ENCODE peak calls at places on chromosomes 3 and 15, in five cellular contexts. M is breast epithelium; Q is AG04450; J is body of pancreas; O is CD4-positive, alpha-beta T cell. C is an unnamed sample.

GRCh38 chr15:25090073-25090733 is 135.4 kb downstream of the SNRPN start:
- DNase-seq in M (no peak), Q (no peak), J (no peak), O (no peak), C (no peak)

GRCh38 chr15:60070838-60071493 is 66.9 kb downstream of the FOXB1 start:
- DNase-seq in M (no peak), Q (peak; percentile 55), J (no peak), O (no peak), C (no peak)

GRCh38 chr15:91857772-91858171 is 4.3 kb downstream of the SLCO3A1 start:
- DNase-seq in M (no peak), Q (no peak), J (no peak), O (no peak), C (no peak)

GRCh38 chr3:123636431-123636841 is 51.6 kb upstream of the HACD2 start:
- DNase-seq in M (no peak), Q (no peak), J (peak; percentile 95), O (no peak), C (no peak)

GRCh38 chr3:134087046-134087974 is 57.6 kb upstream of the SLCO2A1 start:
- DNase-seq in M (no peak), Q (no peak), J (no peak), O (no peak), C (no peak)

GRCh38 chr3:113439576-113439975 is 1.7 kb downstream of the CFAP44 start:
- DNase-seq in M (no peak), Q (no peak), J (no peak), O (no peak), C (no peak)

GRCh38 chr15:55916666-55917409 is 76.6 kb downstream of the NEDD4 start:
- DNase-seq in M (no peak), Q (peak; percentile 67), J (no peak), O (no peak), C (no peak)

GRCh38 chr15:67977690-67978089 is 76.4 kb upstream of the PIAS1 start:
- DNase-seq in M (no peak), Q (no peak), J (no peak), O (no peak), C (no peak)

GRCh38 chr3:70982274-70982673 is 601.3 kb downstream of the FOXP1 start:
- DNase-seq in M (no peak), Q (no peak), J (no peak), O (no peak), C (no peak)

GRCh38 chr3:173403376-173403775 is 5.8 kb downstream of the NLGN1 start:
- DNase-seq in M (no peak), Q (no peak), J (no peak), O (no peak), C (no peak)

GRCh38 chr15:53256457-53256856 is 466.3 kb upstream of the ONECUT1 start:
- DNase-seq in M (no peak), Q (no peak), J (no peak), O (no peak), C (no peak)

GRCh38 chr3:173708191-173708590 is 310.6 kb downstream of the NLGN1 start:
- DNase-seq in M (no peak), Q (no peak), J (no peak), O (no peak), C (no peak)

GRCh38 chr3:135992072-135992471 is 26.5 kb downstream of the PPP2R3A start:
- DNase-seq in M (no peak), Q (peak; percentile 53), J (no peak), O (no peak), C (no peak)

GRCh38 chr3:12489832-12490231 is 5.6 kb downstream of the TSEN2 start:
- DNase-seq in M (no peak), Q (no peak), J (no peak), O (no peak), C (no peak)
- TF ChIP-seq CTCF in M (no peak), Q (no peak), J (no peak), O (no peak), C (no peak)

GRCh38 chr15:32994810-32995424 is 199.6 kb downstream of the FMN1 start:
- DNase-seq in M (no peak), Q (no peak), J (no peak), O (no peak), C (no peak)

GRCh38 chr15:32990071-32990470 is 204.4 kb downstream of the FMN1 start:
- DNase-seq in M (no peak), Q (no peak), J (no peak), O (no peak), C (no peak)

GRCh38 chr15:32998182-32998581 is 196.3 kb downstream of the FMN1 start:
- DNase-seq in M (no peak), Q (no peak), J (no peak), O (no peak), C (no peak)

GRCh38 chr15:32991544-32992192 is 202.8 kb downstream of the FMN1 start:
- DNase-seq in M (no peak), Q (no peak), J (no peak), O (no peak), C (no peak)

DNA sequence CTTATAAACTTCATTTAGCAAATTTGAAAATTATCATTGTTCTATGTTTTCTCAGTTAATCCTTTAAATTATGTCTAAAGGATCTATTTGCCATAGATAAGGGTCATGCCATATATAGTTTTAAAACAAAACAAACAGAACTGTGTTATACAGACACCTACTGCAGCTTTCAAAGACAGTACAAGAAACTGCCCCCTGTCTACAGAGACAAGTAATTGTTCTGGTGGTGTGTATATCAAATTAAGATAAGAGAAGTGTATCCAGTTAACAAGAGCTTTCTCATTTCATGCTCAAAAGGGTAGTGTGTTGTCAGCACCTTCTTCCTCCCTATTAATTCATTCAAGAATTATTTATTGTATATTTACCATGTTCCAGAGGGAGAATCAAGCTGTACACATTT is 201.2 kb downstream of the FMN1 start:
- DNase-seq in M (no peak), Q (no peak), J (no peak), O (no peak), C (no peak)
- TF ChIP-seq CTCF in M (no peak), Q (peak; percentile 50), J (no peak), O (no peak), C (no peak)

DNA sequence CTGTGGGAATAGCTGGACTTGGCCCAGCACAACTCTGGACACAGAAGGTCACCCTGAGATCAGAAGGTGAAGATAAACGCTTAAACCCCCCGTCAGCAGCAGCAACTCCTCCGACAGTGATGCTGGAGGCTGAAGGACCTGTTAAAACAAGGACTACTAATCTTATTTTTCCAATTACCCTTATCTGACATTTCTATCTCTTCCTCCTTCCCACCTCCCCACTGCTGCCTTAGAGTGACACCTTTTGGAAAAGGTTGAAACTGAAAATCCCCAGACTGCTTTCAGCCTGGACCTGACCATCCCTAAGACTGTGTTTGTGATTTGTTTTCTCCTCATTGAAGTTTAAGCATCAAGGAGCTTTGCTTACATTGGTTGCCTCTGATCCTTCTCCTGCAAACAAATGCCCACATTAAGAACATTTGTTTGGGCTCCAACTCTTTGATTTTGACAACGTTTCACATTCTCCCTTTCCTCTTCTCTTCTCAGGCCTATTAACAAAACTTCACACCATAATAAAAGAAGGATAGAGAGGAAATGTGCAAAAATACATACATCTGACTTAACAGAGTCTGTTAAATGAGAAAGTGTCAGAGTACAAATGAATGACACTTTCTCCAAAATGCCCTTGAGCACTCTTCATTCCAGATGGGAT is 410.6 kb upstream of the WNT5A start:
- DNase-seq in M (no peak), Q (no peak), J (peak; percentile 15), O (no peak), C (no peak)
- TF ChIP-seq CTCF in M (no peak), Q (peak; percentile 62), J (peak; percentile 21), O (no peak), C (peak; percentile 48)

GRCh38 chr3:38051131-38051530 is 12.1 kb downstream of the DLEC1 start:
- DNase-seq in M (no peak), Q (no peak), J (no peak), O (no peak), C (no peak)
- TF ChIP-seq CTCF in M (no peak), Q (no peak), J (no peak), O (no peak), C (no peak)

GRCh38 chr3:192409838-192410683 is 317.3 kb downstream of the FGF12 start:
- DNase-seq in M (no peak), Q (no peak), J (no peak), O (no peak), C (no peak)

GRCh38 chr3:192410684-192410960 is 316.7 kb downstream of the FGF12 start:
- DNase-seq in M (no peak), Q (no peak), J (no peak), O (no peak), C (no peak)

GRCh38 chr3:192408721-192409151 is 318.6 kb downstream of the FGF12 start:
- DNase-seq in M (no peak), Q (no peak), J (no peak), O (no peak), C (no peak)

GRCh38 chr3:192409203-192409837 is 318.0 kb downstream of the FGF12 start:
- DNase-seq in M (no peak), Q (no peak), J (peak; percentile 23), O (no peak), C (peak; percentile 65)

GRCh38 chr3:192408007-192408655 is 319.2 kb downstream of the FGF12 start:
- DNase-seq in M (no peak), Q (no peak), J (no peak), O (no peak), C (peak; percentile 60)
- TF ChIP-seq CTCF in M (no peak), Q (no peak), J (no peak), O (no peak), C (no peak)

GRCh38 chr15:62021991-62022600 is 38.2 kb downstream of the VPS13C start:
- DNase-seq in M (no peak), Q (no peak), J (no peak), O (no peak), C (no peak)
- TF ChIP-seq CTCF in M (no peak), Q (peak; percentile 37), J (no peak), O (no peak), C (peak; percentile 20)

C was measured in upper lobe of right lung.